ENCODE peak calls at places on chromosomes 3 and 15, in seven cellular contexts. A, U, E, K, P, H and L are unnamed samples.

GRCh38 chr3:156551261-156551660 is 3.7 kb downstream of the SSR3 start:
- DNase-seq in P (no peak), K (peak; percentile 61), H (peak; percentile 69), A (no peak), E (no peak), U (no peak), L (no peak)

GRCh38 chr3:66617351-66617750 is 116.5 kb upstream of the LRIG1 start:
- DNase-seq in E (no peak), U (no peak), P (no peak), K (no peak), H (no peak), A (no peak), L (no peak)

GRCh38 chr3:194814878-194815357 is 129.2 kb downstream of the FAM43A start:
- DNase-seq in E (no peak), A (no peak), H (peak; percentile 10), U (no peak), K (no peak), P (no peak), L (no peak)

GRCh38 chr3:112111785-112112402 is 21.2 kb downstream of the GCSAM start:
- DNase-seq in U (no peak), K (no peak), A (peak; percentile 16), P (no peak), E (no peak), H (peak; percentile 77), L (peak; percentile 74)

GRCh38 chr15:76460871-76461270 is 124.3 kb downstream of the ISL2 start:
- DNase-seq in E (no peak), U (no peak), H (peak; percentile 48), A (no peak), K (no peak), P (no peak), L (no peak)

GRCh38 chr15:90062023-90062728 is 40.1 kb downstream of the IDH2 start:
- DNase-seq in K (no peak), A (peak; percentile 11), H (no peak), P (no peak), U (peak; percentile 54), E (peak; percentile 85), L (peak; percentile 93)

GRCh38 chr15:57591237-57591821 is 375 bp upstream of the MYZAP start:
- DNase-seq in A (no peak), P (no peak), H (no peak), K (no peak), U (no peak), E (no peak), L (peak; percentile 83)

GRCh38 chr3:159817136-159817535 is 171.5 kb upstream of the IL12A start:
- DNase-seq in A (no peak), H (no peak), U (no peak), E (no peak), P (no peak), K (no peak), L (no peak)

GRCh38 chr3:4302747-4303146 is 422 bp upstream of the SETMAR start:
- DNase-seq in P (no peak), E (no peak), K (no peak), A (no peak), H (no peak), U (no peak), L (no peak)

GRCh38 chr3:160184655-160185054 is 40.6 kb upstream of the C3orf80 start:
- DNase-seq in P (no peak), K (no peak), H (peak; percentile 82), A (no peak), U (no peak), E (no peak), L (no peak)

GRCh38 chr15:95132774-95133173 is 901.4 kb downstream of the MCTP2 start:
- DNase-seq in P (no peak), A (no peak), E (no peak), K (no peak), H (peak; percentile 88), U (no peak), L (no peak)

GRCh38 chr15:98772895-98773294 is 124.6 kb downstream of the IGF1R start:
- DNase-seq in A (no peak), E (no peak), P (no peak), U (no peak), K (no peak), H (no peak), L (no peak)

GRCh38 chr15:98769867-98770266 is 121.5 kb downstream of the IGF1R start:
- DNase-seq in H (no peak), P (no peak), K (no peak), E (no peak), A (no peak), U (no peak), L (no peak)

GRCh38 chr15:98770984-98771383 is 122.6 kb downstream of the IGF1R start:
- DNase-seq in A (no peak), U (no peak), K (no peak), H (no peak), E (no peak), P (no peak), L (no peak)

GRCh38 chr15:98773616-98774015 is 125.3 kb downstream of the IGF1R start:
- DNase-seq in U (no peak), A (no peak), H (no peak), E (no peak), P (no peak), K (no peak), L (no peak)

DNA sequence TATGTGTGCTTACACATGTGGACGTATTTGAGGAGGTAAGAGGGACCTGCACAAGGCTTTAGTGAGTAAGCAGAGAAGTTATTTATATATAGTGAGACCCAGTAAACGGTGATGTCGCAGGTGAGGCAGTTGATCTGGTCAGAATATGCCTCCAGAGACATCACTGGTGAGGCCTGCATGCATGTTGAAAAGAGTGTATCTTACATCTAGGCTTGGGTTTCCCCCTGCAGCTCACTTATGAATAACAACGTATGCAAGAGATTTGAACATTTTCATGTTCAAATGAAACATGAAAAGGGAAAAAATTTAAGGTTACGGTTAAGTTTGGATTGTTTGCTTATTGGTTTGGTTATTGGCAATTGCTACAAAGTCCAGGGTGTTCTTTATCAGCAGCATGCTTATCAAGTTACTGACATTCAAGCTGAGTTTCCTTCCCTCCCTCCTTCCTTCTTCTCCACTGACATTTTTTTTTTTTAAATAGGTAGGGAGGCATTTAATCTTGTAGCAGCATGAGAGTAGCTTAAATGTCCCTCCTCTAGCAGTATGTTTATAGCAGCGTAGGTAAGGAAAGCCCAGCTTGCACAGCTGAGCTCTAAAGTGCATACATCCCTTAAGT is 123.2 kb downstream of the IGF1R start:
- DNase-seq in K (no peak), P (no peak), A (no peak), E (no peak), H (peak; percentile 39), U (no peak), L (peak; percentile 77)
- H3K4me1 ChIP-seq in K (peaks cover 2% of the 10 kb centered on the region), P (no peaks in the 10 kb centered on the region), A (peaks cover 3% of the 10 kb centered on the region), E (peaks cover 41% of the 10 kb centered on the region), H (peaks cover 21% of the 10 kb centered on the region), U (peaks cover 84% of the 10 kb centered on the region), L (peaks cover 8% of the 10 kb centered on the region)

GRCh38 chr3:153623834-153624233 is 461.8 kb downstream of the RAP2B start:
- DNase-seq in H (no peak), U (no peak), P (no peak), K (no peak), E (no peak), A (no peak), L (no peak)
- H3K9me3 ChIP-seq in H (no peaks in the 10 kb centered on the region), U (peaks cover 11% of the 10 kb centered on the region), P (no peaks in the 10 kb centered on the region), K (no peaks in the 10 kb centered on the region), E (no peaks in the 10 kb centered on the region), A (no peaks in the 10 kb centered on the region), L (no peaks in the 10 kb centered on the region)

GRCh38 chr15:74618841-74619596 is 3.4 kb downstream of the CLK3 start:
- DNase-seq in A (no peak), K (peak; percentile 77), P (peak; percentile 31), H (no peak), E (no peak), U (no peak), L (no peak)
- H3K27ac ChIP-seq in A (no peak overlapping the region), K (no peak overlapping the region), P (no peak overlapping the region), H (no peak overlapping the region), E (no peak overlapping the region), U (peak overlapping the region; percentile 97), L (no peak overlapping the region)

GRCh38 chr3:44991326-44991725 is 15.3 kb downstream of the EXOSC7 start:
- DNase-seq in E (no peak), A (no peak), H (no peak), U (no peak), K (no peak), P (no peak), L (no peak)

GRCh38 chr3:44989636-44990373 is 13.8 kb downstream of the EXOSC7 start:
- DNase-seq in P (no peak), K (no peak), U (no peak), A (no peak), H (no peak), E (no peak), L (no peak)

GRCh38 chr3:44987318-44987717 is 11.3 kb downstream of the EXOSC7 start:
- DNase-seq in E (no peak), A (no peak), H (no peak), K (no peak), U (no peak), P (no peak), L (no peak)

GRCh38 chr3:44989141-44989540 is 13.1 kb downstream of the EXOSC7 start:
- DNase-seq in K (no peak), A (no peak), U (no peak), H (no peak), P (no peak), E (no peak), L (no peak)

GRCh38 chr3:44988073-44988472 is 12.0 kb downstream of the EXOSC7 start:
- DNase-seq in P (no peak), K (no peak), E (no peak), U (no peak), A (no peak), H (no peak), L (no peak)
- H3K4me1 ChIP-seq in P (no peaks in the 10 kb centered on the region), K (peaks cover 8% of the 10 kb centered on the region), E (peaks cover 17% of the 10 kb centered on the region), U (peaks cover 61% of the 10 kb centered on the region), A (peaks cover 45% of the 10 kb centered on the region), H (peaks cover 10% of the 10 kb centered on the region), L (peaks cover 3% of the 10 kb centered on the region)